ENCODE peak calls at places on chromosome 1, in nine cellular contexts. V is A549; C is pancreas; Q is brain microvascular endothelial cell; M is AG09319; Y is mammary epithelial cell; Z is body of pancreas; E is cardiac muscle cell; I is CD4-positive, alpha-beta T cell. O is an unnamed sample.

GRCh38 chr1:236206548-236206947 is 64.2 kb downstream of the GPR137B start:
- DNase-seq in I (no peak), V (no peak), C (no peak), M (no peak), Q (no peak), Z (no peak), E (peak; percentile 39), Y (no peak), O (no peak)

GRCh38 chr1:119582801-119583200 is 65.3 kb downstream of the ZNF697 start:
- DNase-seq in Q (peak; percentile 63), M (no peak), Y (peak; percentile 78), E (peak; percentile 64), I (no peak), Z (peak; percentile 37), C (peak; percentile 10), V (peak; percentile 8), O (no peak)

GRCh38 chr1:175169305-175170018 is 23.1 kb downstream of the KIAA0040 start:
- DNase-seq in Z (no peak), Y (peak; percentile 64), Q (no peak), V (no peak), E (no peak), I (no peak), C (no peak), M (no peak), O (no peak)

GRCh38 chr1:38221006-38221649 is 174.5 kb upstream of the POU3F1 start:
- DNase-seq in Q (peak; percentile 12), I (no peak), Y (peak; percentile 48), E (no peak), Z (no peak), C (no peak), M (peak; percentile 37), V (no peak), O (no peak)

GRCh38 chr1:227996187-227996950 is 10.4 kb upstream of the WNT3A start:
- DNase-seq in I (no peak), V (no peak), Z (peak; percentile 4), E (no peak), C (no peak), Q (no peak), M (no peak), Y (peak; percentile 20), O (no peak)

GRCh38 chr1:228337031-228337564 is 69.5 kb downstream of the TRIM11 start:
- DNase-seq in V (no peak), Z (peak; percentile 3), Y (no peak), Q (no peak), C (no peak), I (no peak), M (no peak), E (no peak), O (peak; percentile 64)

GRCh38 chr1:173771536-173771935 is 52.9 kb upstream of the DARS2 start:
- DNase-seq in I (no peak), C (no peak), V (no peak), E (no peak), M (no peak), Y (no peak), Q (no peak), Z (no peak), O (no peak)

GRCh38 chr1:100538935-100539835 is 1.2 kb downstream of the GPR88 start:
- DNase-seq in Z (peak; percentile 29), M (no peak), E (peak; percentile 45), V (no peak), I (peak; percentile 5), Q (no peak), Y (peak; percentile 31), C (peak; percentile 17), O (no peak)

GRCh38 chr1:227318003-227318851 is at the start of gene CDC42BPA:
- DNase-seq in C (peak; percentile 83), I (peak; percentile 9), M (peak; percentile 71), Y (peak; percentile 85), V (peak; percentile 81), Z (peak; percentile 81), E (peak; percentile 92), Q (peak; percentile 85), O (peak; percentile 85)

GRCh38 chr1:76639181-76639580 is 228.1 kb upstream of the ST6GALNAC5 start:
- DNase-seq in I (no peak), M (no peak), Q (no peak), C (no peak), Y (no peak), V (no peak), E (no peak), Z (no peak), O (no peak)

GRCh38 chr1:232599178-232600041 is 30.5 kb downstream of the SIPA1L2 start:
- DNase-seq in V (no peak), E (no peak), M (peak; percentile 16), Y (no peak), C (no peak), Z (no peak), Q (no peak), I (no peak), O (no peak)

GRCh38 chr1:114861384-114861783 is 6.7 kb downstream of the SYCP1 start:
- DNase-seq in M (no peak), Z (no peak), Q (no peak), V (no peak), C (no peak), E (no peak), I (no peak), Y (no peak), O (no peak)

GRCh38 chr1:89873757-89874156 is 52.9 kb downstream of the LRRC8D start:
- DNase-seq in V (no peak), Z (no peak), E (no peak), Y (peak; percentile 41), I (no peak), Q (no peak), M (peak; percentile 54), C (no peak), O (no peak)

GRCh38 chr1:119084651-119085262 is 55.7 kb downstream of the WARS2 start:
- DNase-seq in Q (peak; percentile 38), Z (no peak), Y (no peak), M (no peak), V (no peak), C (no peak), I (no peak), E (no peak), O (no peak)

DNA sequence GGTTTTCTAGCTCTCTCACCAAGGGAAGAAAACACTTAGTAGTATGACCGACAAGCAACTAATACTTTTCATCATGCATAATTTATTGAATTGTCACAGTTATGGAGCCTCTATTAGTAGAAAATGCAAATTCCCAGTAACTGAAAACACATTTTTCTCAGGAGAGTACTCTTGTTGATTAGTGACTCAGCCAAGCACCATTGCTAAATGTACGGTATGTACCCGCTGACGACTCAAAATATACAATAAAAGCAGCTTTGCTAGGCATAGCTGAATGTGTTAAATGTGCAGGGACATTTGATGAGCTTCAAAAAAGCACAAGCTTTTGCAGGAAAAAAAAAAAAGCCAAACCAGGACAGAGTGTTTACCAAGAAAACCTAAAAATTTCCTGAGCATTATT is 63.9 kb downstream of the WDR64 start:
- DNase-seq in Q (no peak), V (no peak), Z (no peak), E (no peak), I (no peak), M (no peak), C (no peak), Y (no peak), O (no peak)
- TF ChIP-seq CTCF in Q (no peak), V (no peak), Z (no peak), E (no peak), I (no peak), M (no peak), C (no peak), Y (no peak), O (no peak)

GRCh38 chr1:83067954-83068353 is 931.0 kb downstream of the TTLL7 start:
- DNase-seq in Z (no peak), M (no peak), Y (no peak), V (no peak), Q (no peak), I (no peak), C (no peak), E (no peak), O (no peak)
- TF ChIP-seq CTCF in Z (no peak), M (no peak), Y (no peak), V (no peak), Q (no peak), I (no peak), C (no peak), E (no peak), O (no peak)

GRCh38 chr1:30724175-30724574 is 790 bp upstream of the MATN1 start:
- DNase-seq in I (no peak), E (no peak), M (no peak), C (no peak), Z (no peak), Y (no peak), V (no peak), Q (no peak), O (no peak)
- TF ChIP-seq CTCF in I (peak; percentile 24), E (peak; percentile 28), M (peak; percentile 7), C (no peak), Z (no peak), Y (peak; percentile 17), V (peak; percentile 16), Q (peak; percentile 40), O (peak; percentile 32)

DNA sequence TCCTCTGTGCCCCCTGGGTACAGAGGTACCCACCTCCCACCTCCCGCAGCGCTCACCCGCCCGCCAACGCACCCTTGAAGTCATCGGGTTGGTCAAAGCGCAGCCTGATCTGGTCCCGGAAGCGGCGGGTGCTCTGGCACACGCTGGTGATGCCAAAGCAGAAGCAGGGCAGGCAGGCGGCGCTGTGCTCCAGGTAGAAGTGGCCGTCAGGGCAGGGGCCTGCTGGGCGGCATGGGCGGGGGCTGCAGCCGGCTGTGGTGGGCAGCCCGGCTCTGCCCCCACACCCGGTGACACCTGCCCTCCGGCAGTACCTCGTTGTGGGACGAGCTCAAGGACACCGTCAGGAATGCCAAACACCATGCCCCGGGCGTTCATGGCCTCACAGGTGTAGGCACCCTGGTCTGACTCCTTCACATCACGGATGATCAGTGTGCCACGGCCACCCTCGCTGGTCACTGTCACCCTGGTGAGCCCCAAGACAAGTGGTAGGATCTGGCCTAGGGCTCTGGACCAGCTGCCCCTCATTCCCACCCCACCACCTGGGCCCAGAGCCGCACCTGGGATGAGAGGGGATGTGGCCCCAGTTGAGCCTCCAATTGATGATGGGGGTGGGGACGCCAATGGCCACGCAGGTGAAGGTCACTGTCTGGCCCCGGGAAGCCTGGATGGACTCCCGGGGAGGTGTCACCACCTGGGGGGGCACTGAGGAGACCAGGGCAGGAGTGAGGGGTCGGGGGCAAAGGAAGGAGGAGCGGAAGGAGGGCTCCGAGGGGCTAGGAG is 52.5 kb downstream of the HSPG2 start:
- DNase-seq in Y (no peak), V (no peak), M (no peak), C (no peak), E (no peak), Q (no peak), I (no peak), Z (no peak), O (no peak)
- TF ChIP-seq CTCF in Y (no peak), V (no peak), M (no peak), C (no peak), E (no peak), Q (no peak), I (no peak), Z (peak; percentile 19), O (no peak)

O was measured in type B pancreatic cell.